ENCODE peak calls at places on chromosomes 7 and 10, in five cellular contexts. A is stomach; H is stimulated activated CD8-positive, alpha-beta memory T cell treated with anti-CD3 and anti-CD28 coated beads, Interleukin-15, amount 100 ng/mL, for 4 hours; U is activated CD4-positive, CD25-positive, alpha-beta regulatory T cell; E is colonic mucosa. P is an unnamed sample.

GRCh38 chr10:26829810-26830515 is 30.8 kb downstream of the ABI1 start:
- DNase-seq in E (no peak), A (no peak), U (no peak), H (no peak), P (no peak)

GRCh38 chr7:44384586-44385383 is 59.4 kb upstream of the CAMK2B start:
- DNase-seq in A (peak), U (no peak), H (no peak), E (peak), P (no peak)

GRCh38 chr10:118721005-118721876 is 33.5 kb downstream of the CACUL1 start:
- DNase-seq in A (peak), H (peak), E (peak), U (peak), P (no peak)

GRCh38 chr10:113026679-113027078 is 76.6 kb downstream of the TCF7L2 start:
- DNase-seq in H (no peak), E (no peak), U (no peak), A (no peak), P (no peak)

GRCh38 chr7:107394301-107394700 is 75.6 kb upstream of the GPR22 start:
- DNase-seq in U (no peak), E (no peak), H (no peak), A (no peak), P (no peak)

GRCh38 chr7:25407932-25408480 is 179.7 kb upstream of the NPVF start:
- DNase-seq in H (no peak), E (no peak), U (no peak), A (no peak), P (no peak)

GRCh38 chr7:73841689-73842247 is 548 bp downstream of the METTL27 start:
- DNase-seq in A (no peak), U (no peak), H (no peak), E (no peak), P (no peak)

GRCh38 chr10:13201132-13201531 is 33.0 kb downstream of the UCMA start:
- DNase-seq in A (no peak), E (no peak), H (no peak), U (no peak), P (no peak)

GRCh38 chr7:108973075-108973474 is 403.4 kb downstream of the DNAJB9 start:
- DNase-seq in E (no peak), H (no peak), U (no peak), A (no peak), P (no peak)

GRCh38 chr10:60399343-60399742 is 9.7 kb upstream of the ANK3 start:
- DNase-seq in H (no peak), E (no peak), A (no peak), U (no peak), P (no peak)